ENCODE peak calls at places on chromosomes 6 and 20, in seven cellular contexts. One of them, this sample, is unnamed.

GRCh38 chr6:30836431-30836866 is 47.9 kb upstream of the DDR1 start:
- DNase-seq in nephron progenitor cell: no peak
- DNase-seq in fibroblast of gingiva: peak
- DNase-seq in activated CD4-positive, alpha-beta T cell treated with anti-CD3 and anti-CD28 coated beads for 48 hours: no peak
- DNase-seq in heart left ventricle: peak
- DNase-seq in head of caudate nucleus: no peak
- DNase-seq in NCI-H345: no peak
- DNase-seq in this sample: no peak

GRCh38 chr6:157224178-157224956 is 99.0 kb downstream of the TMEM242 start:
- DNase-seq in head of caudate nucleus: no peak
- DNase-seq in activated CD4-positive, alpha-beta T cell treated with anti-CD3 and anti-CD28 coated beads for 48 hours: no peak
- DNase-seq in heart left ventricle: peak
- DNase-seq in NCI-H345: no peak
- DNase-seq in fibroblast of gingiva: no peak
- DNase-seq in nephron progenitor cell: no peak
- DNase-seq in this sample: no peak

GRCh38 chr6:134057478-134057877 is 5.1 kb upstream of the SLC2A12 start:
- DNase-seq in fibroblast of gingiva: no peak
- DNase-seq in head of caudate nucleus: no peak
- DNase-seq in NCI-H345: peak
- DNase-seq in activated CD4-positive, alpha-beta T cell treated with anti-CD3 and anti-CD28 coated beads for 48 hours: no peak
- DNase-seq in heart left ventricle: no peak
- DNase-seq in nephron progenitor cell: no peak
- DNase-seq in this sample: no peak

GRCh38 chr6:149488815-149489214 is 4.0 kb upstream of the ZC3H12D start:
- DNase-seq in nephron progenitor cell: no peak
- DNase-seq in head of caudate nucleus: no peak
- DNase-seq in activated CD4-positive, alpha-beta T cell treated with anti-CD3 and anti-CD28 coated beads for 48 hours: peak
- DNase-seq in fibroblast of gingiva: no peak
- DNase-seq in heart left ventricle: no peak
- DNase-seq in NCI-H345: no peak
- DNase-seq in this sample: no peak

GRCh38 chr20:59514554-59514953 is 89.8 kb upstream of the PHACTR3 start:
- DNase-seq in fibroblast of gingiva: no peak
- DNase-seq in NCI-H345: no peak
- DNase-seq in nephron progenitor cell: no peak
- DNase-seq in heart left ventricle: no peak
- DNase-seq in head of caudate nucleus: no peak
- DNase-seq in activated CD4-positive, alpha-beta T cell treated with anti-CD3 and anti-CD28 coated beads for 48 hours: no peak
- DNase-seq in this sample: no peak

GRCh38 chr20:16061394-16061793 is 511.9 kb downstream of the KIF16B start:
- DNase-seq in activated CD4-positive, alpha-beta T cell treated with anti-CD3 and anti-CD28 coated beads for 48 hours: no peak
- DNase-seq in head of caudate nucleus: no peak
- DNase-seq in NCI-H345: no peak
- DNase-seq in heart left ventricle: no peak
- DNase-seq in fibroblast of gingiva: no peak
- DNase-seq in nephron progenitor cell: peak
- DNase-seq in this sample: no peak

GRCh38 chr6:167974644-167975344 is 22.7 kb upstream of the KIF25 start:
- DNase-seq in NCI-H345: no peak
- DNase-seq in fibroblast of gingiva: no peak
- DNase-seq in activated CD4-positive, alpha-beta T cell treated with anti-CD3 and anti-CD28 coated beads for 48 hours: no peak
- DNase-seq in head of caudate nucleus: no peak
- DNase-seq in heart left ventricle: no peak
- DNase-seq in nephron progenitor cell: no peak
- DNase-seq in this sample: no peak

GRCh38 chr20:16580596-16580995 is 7.3 kb upstream of the KIF16B start:
- DNase-seq in fibroblast of gingiva: no peak
- DNase-seq in head of caudate nucleus: no peak
- DNase-seq in heart left ventricle: no peak
- DNase-seq in nephron progenitor cell: no peak
- DNase-seq in NCI-H345: no peak
- DNase-seq in activated CD4-positive, alpha-beta T cell treated with anti-CD3 and anti-CD28 coated beads for 48 hours: no peak
- DNase-seq in this sample: no peak

GRCh38 chr6:166343157-166343502 is 785 bp upstream of the SFT2D1 start:
- DNase-seq in nephron progenitor cell: no peak
- DNase-seq in activated CD4-positive, alpha-beta T cell treated with anti-CD3 and anti-CD28 coated beads for 48 hours: no peak
- DNase-seq in heart left ventricle: no peak
- DNase-seq in NCI-H345: no peak
- DNase-seq in fibroblast of gingiva: no peak
- DNase-seq in head of caudate nucleus: no peak
- DNase-seq in this sample: no peak

GRCh38 chr20:43536817-43537440 is 21.9 kb upstream of the SGK2 start:
- DNase-seq in nephron progenitor cell: no peak
- DNase-seq in NCI-H345: no peak
- DNase-seq in heart left ventricle: no peak
- DNase-seq in activated CD4-positive, alpha-beta T cell treated with anti-CD3 and anti-CD28 coated beads for 48 hours: no peak
- DNase-seq in head of caudate nucleus: no peak
- DNase-seq in fibroblast of gingiva: no peak
- DNase-seq in this sample: no peak

GRCh38 chr6:25012657-25013056 is 76.9 kb upstream of the RIPOR2 start:
- DNase-seq in NCI-H345: no peak
- DNase-seq in activated CD4-positive, alpha-beta T cell treated with anti-CD3 and anti-CD28 coated beads for 48 hours: no peak
- DNase-seq in nephron progenitor cell: no peak
- DNase-seq in head of caudate nucleus: no peak
- DNase-seq in heart left ventricle: no peak
- DNase-seq in fibroblast of gingiva: peak
- DNase-seq in this sample: no peak

GRCh38 chr20:62708591-62709536 is at the start of gene NTSR1:
- DNase-seq in NCI-H345: peak
- DNase-seq in head of caudate nucleus: no peak
- DNase-seq in fibroblast of gingiva: no peak
- DNase-seq in heart left ventricle: no peak
- DNase-seq in activated CD4-positive, alpha-beta T cell treated with anti-CD3 and anti-CD28 coated beads for 48 hours: no peak
- DNase-seq in nephron progenitor cell: peak
- DNase-seq in this sample: no peak

This sample was measured in substantia nigra.